ENCODE peak calls at places on chromosomes 6 and 20, in seven cellular contexts. One of them, this sample, is unnamed.

GRCh38 chr6:143394351-143394750 is 56.1 kb downstream of the ADAT2 start:
- DNase-seq in heart right ventricle: no peak
- DNase-seq in activated CD8-positive, alpha-beta T cell treated with anti-CD3 and anti-CD28 coated beads for 36 hours: no peak
- DNase-seq in MM.1S: no peak
- DNase-seq in body of pancreas: no peak
- DNase-seq in RWPE1: no peak
- DNase-seq in uterus: no peak
- DNase-seq in this sample: no peak

GRCh38 chr6:34484899-34485298 is 19.0 kb downstream of the PACSIN1 start:
- DNase-seq in heart right ventricle: no peak
- DNase-seq in activated CD8-positive, alpha-beta T cell treated with anti-CD3 and anti-CD28 coated beads for 36 hours: peak
- DNase-seq in MM.1S: peak
- DNase-seq in body of pancreas: no peak
- DNase-seq in RWPE1: peak
- DNase-seq in uterus: no peak
- DNase-seq in this sample: no peak

GRCh38 chr6:21898107-21898796 is 304.7 kb downstream of the SOX4 start:
- DNase-seq in heart right ventricle: no peak
- DNase-seq in activated CD8-positive, alpha-beta T cell treated with anti-CD3 and anti-CD28 coated beads for 36 hours: no peak
- DNase-seq in MM.1S: no peak
- DNase-seq in body of pancreas: no peak
- DNase-seq in RWPE1: peak
- DNase-seq in uterus: no peak
- DNase-seq in this sample: no peak

GRCh38 chr6:133456439-133456838 is 215.3 kb downstream of the EYA4 start:
- DNase-seq in heart right ventricle: no peak
- DNase-seq in activated CD8-positive, alpha-beta T cell treated with anti-CD3 and anti-CD28 coated beads for 36 hours: no peak
- DNase-seq in MM.1S: no peak
- DNase-seq in body of pancreas: no peak
- DNase-seq in RWPE1: no peak
- DNase-seq in uterus: no peak
- DNase-seq in this sample: no peak

GRCh38 chr6:140156131-140156530 is 781.7 kb upstream of the CITED2 start:
- DNase-seq in heart right ventricle: no peak
- DNase-seq in activated CD8-positive, alpha-beta T cell treated with anti-CD3 and anti-CD28 coated beads for 36 hours: no peak
- DNase-seq in MM.1S: no peak
- DNase-seq in body of pancreas: no peak
- DNase-seq in RWPE1: no peak
- DNase-seq in uterus: no peak
- DNase-seq in this sample: no peak

GRCh38 chr6:54094837-54095236 is 16.4 kb upstream of the MLIP start:
- DNase-seq in heart right ventricle: no peak
- DNase-seq in activated CD8-positive, alpha-beta T cell treated with anti-CD3 and anti-CD28 coated beads for 36 hours: no peak
- DNase-seq in MM.1S: no peak
- DNase-seq in body of pancreas: no peak
- DNase-seq in RWPE1: no peak
- DNase-seq in uterus: no peak
- DNase-seq in this sample: no peak

GRCh38 chr6:161370882-161371281 is 97.0 kb upstream of the AGPAT4 start:
- DNase-seq in heart right ventricle: peak
- DNase-seq in activated CD8-positive, alpha-beta T cell treated with anti-CD3 and anti-CD28 coated beads for 36 hours: peak
- DNase-seq in MM.1S: peak
- DNase-seq in body of pancreas: peak
- DNase-seq in RWPE1: peak
- DNase-seq in uterus: peak
- DNase-seq in this sample: peak

GRCh38 chr20:57317789-57318371 is 11.7 kb upstream of the SPO11 start:
- DNase-seq in heart right ventricle: no peak
- DNase-seq in activated CD8-positive, alpha-beta T cell treated with anti-CD3 and anti-CD28 coated beads for 36 hours: peak
- DNase-seq in MM.1S: no peak
- DNase-seq in body of pancreas: no peak
- DNase-seq in RWPE1: no peak
- DNase-seq in uterus: no peak
- DNase-seq in this sample: no peak

GRCh38 chr20:1894951-1895673 is at the start of gene SIRPA:
- DNase-seq in heart right ventricle: peak
- DNase-seq in activated CD8-positive, alpha-beta T cell treated with anti-CD3 and anti-CD28 coated beads for 36 hours: peak
- DNase-seq in MM.1S: peak
- DNase-seq in body of pancreas: peak
- DNase-seq in RWPE1: peak
- DNase-seq in uterus: peak
- DNase-seq in this sample: no peak

GRCh38 chr6:83185096-83185495 is 8.0 kb downstream of the PGM3 start:
- DNase-seq in heart right ventricle: no peak
- DNase-seq in activated CD8-positive, alpha-beta T cell treated with anti-CD3 and anti-CD28 coated beads for 36 hours: no peak
- DNase-seq in MM.1S: no peak
- DNase-seq in body of pancreas: no peak
- DNase-seq in RWPE1: no peak
- DNase-seq in uterus: no peak
- DNase-seq in this sample: no peak

GRCh38 chr20:10784337-10785183 is 110.8 kb upstream of the JAG1 start:
- DNase-seq in heart right ventricle: no peak
- DNase-seq in activated CD8-positive, alpha-beta T cell treated with anti-CD3 and anti-CD28 coated beads for 36 hours: no peak
- DNase-seq in MM.1S: no peak
- DNase-seq in body of pancreas: no peak
- DNase-seq in RWPE1: no peak
- DNase-seq in uterus: no peak
- DNase-seq in this sample: no peak

GRCh38 chr20:38617011-38617829 is 15.6 kb downstream of the ARHGAP40 start:
- DNase-seq in heart right ventricle: no peak
- DNase-seq in activated CD8-positive, alpha-beta T cell treated with anti-CD3 and anti-CD28 coated beads for 36 hours: no peak
- DNase-seq in MM.1S: no peak
- DNase-seq in body of pancreas: no peak
- DNase-seq in RWPE1: peak
- DNase-seq in uterus: no peak
- DNase-seq in this sample: no peak

GRCh38 chr20:51768759-51769517 is 748 bp upstream of the ATP9A start:
- DNase-seq in heart right ventricle: no peak
- DNase-seq in activated CD8-positive, alpha-beta T cell treated with anti-CD3 and anti-CD28 coated beads for 36 hours: peak
- DNase-seq in MM.1S: no peak
- DNase-seq in body of pancreas: no peak
- DNase-seq in RWPE1: no peak
- DNase-seq in uterus: no peak
- DNase-seq in this sample: no peak

GRCh38 chr20:51763965-51764602 is 4.1 kb downstream of the ATP9A start:
- DNase-seq in heart right ventricle: no peak
- DNase-seq in activated CD8-positive, alpha-beta T cell treated with anti-CD3 and anti-CD28 coated beads for 36 hours: no peak
- DNase-seq in MM.1S: no peak
- DNase-seq in body of pancreas: no peak
- DNase-seq in RWPE1: no peak
- DNase-seq in uterus: no peak
- DNase-seq in this sample: no peak

GRCh38 chr20:51767867-51768758 is at the start of gene ATP9A:
- DNase-seq in heart right ventricle: peak
- DNase-seq in activated CD8-positive, alpha-beta T cell treated with anti-CD3 and anti-CD28 coated beads for 36 hours: peak
- DNase-seq in MM.1S: no peak
- DNase-seq in body of pancreas: peak
- DNase-seq in RWPE1: peak
- DNase-seq in uterus: peak
- DNase-seq in this sample: peak

GRCh38 chr20:51769941-51770615 is 1.9 kb upstream of the ATP9A start:
- DNase-seq in heart right ventricle: no peak
- DNase-seq in activated CD8-positive, alpha-beta T cell treated with anti-CD3 and anti-CD28 coated beads for 36 hours: no peak
- DNase-seq in MM.1S: no peak
- DNase-seq in body of pancreas: no peak
- DNase-seq in RWPE1: no peak
- DNase-seq in uterus: no peak
- DNase-seq in this sample: no peak

DNA sequence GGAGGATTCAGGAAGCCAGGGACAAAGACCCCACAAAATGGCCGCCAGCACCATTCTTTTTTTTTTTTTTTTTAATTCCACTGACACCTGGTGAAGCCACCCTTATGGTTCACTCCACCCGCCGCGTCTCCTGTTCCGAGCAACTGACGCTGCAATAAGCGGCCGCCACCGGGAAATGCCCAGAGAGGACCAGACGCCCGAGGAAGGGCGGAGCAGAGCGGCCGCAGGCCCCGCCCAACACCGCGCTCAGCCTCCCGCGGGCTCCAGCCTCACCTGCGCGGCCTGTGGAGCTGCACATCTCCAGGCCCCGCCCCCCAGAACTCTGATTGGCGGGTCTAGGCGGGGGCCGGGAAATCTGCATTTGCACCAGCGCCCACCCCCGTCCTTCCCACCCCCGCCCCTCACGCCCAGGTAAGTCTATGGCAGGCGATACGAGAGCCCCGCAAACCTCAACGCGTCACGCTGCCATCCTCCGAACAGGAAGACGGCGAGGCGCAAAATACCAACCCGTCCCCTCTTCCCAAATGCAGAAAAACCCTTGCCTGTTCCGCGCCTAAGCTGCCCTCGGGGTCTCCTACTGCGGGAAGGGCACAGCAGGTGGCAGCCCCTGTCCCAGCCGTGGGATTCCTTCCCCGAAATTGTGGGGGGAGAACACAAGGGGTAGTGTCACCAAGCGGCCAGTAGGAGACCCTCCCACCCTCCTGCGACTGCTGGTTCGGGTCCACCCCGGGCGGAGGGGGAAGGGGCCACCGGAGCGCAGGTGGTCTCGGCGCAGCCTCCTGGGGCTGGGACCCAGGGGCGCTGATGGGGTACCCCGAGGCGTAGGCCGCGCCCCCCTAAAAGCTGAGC is 948 bp downstream of the ATP9A start:
- DNase-seq in heart right ventricle: peak
- DNase-seq in activated CD8-positive, alpha-beta T cell treated with anti-CD3 and anti-CD28 coated beads for 36 hours: peak
- DNase-seq in MM.1S: peak
- DNase-seq in body of pancreas: peak
- DNase-seq in RWPE1: peak
- DNase-seq in uterus: peak
- DNase-seq in this sample: peak
- TF ChIP-seq CTCF in heart right ventricle: peak
- TF ChIP-seq CTCF in activated CD8-positive, alpha-beta T cell treated with anti-CD3 and anti-CD28 coated beads for 36 hours: no peak
- TF ChIP-seq CTCF in MM.1S: peak
- TF ChIP-seq CTCF in body of pancreas: no peak
- TF ChIP-seq CTCF in RWPE1: peak
- TF ChIP-seq CTCF in uterus: peak
- TF ChIP-seq CTCF in this sample: peak

DNA sequence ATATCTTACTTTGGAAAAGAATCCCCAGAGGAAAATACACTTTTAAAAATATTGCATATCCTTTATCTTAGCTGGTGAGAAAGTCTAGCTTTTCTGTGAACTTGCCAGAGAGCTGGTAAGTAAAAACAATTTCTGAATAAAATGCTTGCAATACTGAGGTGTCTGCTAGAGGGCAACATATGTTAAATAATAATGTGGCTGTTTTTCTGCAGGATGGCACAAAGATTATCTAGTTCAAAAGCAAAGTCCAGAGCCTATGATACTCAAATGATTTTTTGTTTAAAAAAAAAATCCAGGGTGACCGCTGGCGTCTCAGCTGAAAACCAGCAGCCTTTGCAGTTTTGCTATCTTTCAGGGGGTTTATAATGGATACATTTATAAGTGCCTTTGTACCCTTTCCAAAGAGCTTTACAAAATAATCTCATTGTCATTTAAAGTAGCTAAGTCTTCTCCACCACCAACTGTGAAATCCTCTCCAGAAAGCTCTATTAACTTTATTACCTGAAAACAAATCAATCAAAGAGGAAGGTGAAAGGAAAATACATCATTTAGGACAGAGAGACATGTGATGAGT is 194.9 kb downstream of the PHACTR1 start:
- DNase-seq in heart right ventricle: no peak
- DNase-seq in activated CD8-positive, alpha-beta T cell treated with anti-CD3 and anti-CD28 coated beads for 36 hours: no peak
- DNase-seq in MM.1S: peak
- DNase-seq in body of pancreas: no peak
- DNase-seq in RWPE1: no peak
- DNase-seq in uterus: no peak
- DNase-seq in this sample: no peak
- TF ChIP-seq CTCF in heart right ventricle: peak
- TF ChIP-seq CTCF in activated CD8-positive, alpha-beta T cell treated with anti-CD3 and anti-CD28 coated beads for 36 hours: peak
- TF ChIP-seq CTCF in MM.1S: peak
- TF ChIP-seq CTCF in body of pancreas: peak
- TF ChIP-seq CTCF in RWPE1: peak
- TF ChIP-seq CTCF in uterus: peak
- TF ChIP-seq CTCF in this sample: peak

DNA sequence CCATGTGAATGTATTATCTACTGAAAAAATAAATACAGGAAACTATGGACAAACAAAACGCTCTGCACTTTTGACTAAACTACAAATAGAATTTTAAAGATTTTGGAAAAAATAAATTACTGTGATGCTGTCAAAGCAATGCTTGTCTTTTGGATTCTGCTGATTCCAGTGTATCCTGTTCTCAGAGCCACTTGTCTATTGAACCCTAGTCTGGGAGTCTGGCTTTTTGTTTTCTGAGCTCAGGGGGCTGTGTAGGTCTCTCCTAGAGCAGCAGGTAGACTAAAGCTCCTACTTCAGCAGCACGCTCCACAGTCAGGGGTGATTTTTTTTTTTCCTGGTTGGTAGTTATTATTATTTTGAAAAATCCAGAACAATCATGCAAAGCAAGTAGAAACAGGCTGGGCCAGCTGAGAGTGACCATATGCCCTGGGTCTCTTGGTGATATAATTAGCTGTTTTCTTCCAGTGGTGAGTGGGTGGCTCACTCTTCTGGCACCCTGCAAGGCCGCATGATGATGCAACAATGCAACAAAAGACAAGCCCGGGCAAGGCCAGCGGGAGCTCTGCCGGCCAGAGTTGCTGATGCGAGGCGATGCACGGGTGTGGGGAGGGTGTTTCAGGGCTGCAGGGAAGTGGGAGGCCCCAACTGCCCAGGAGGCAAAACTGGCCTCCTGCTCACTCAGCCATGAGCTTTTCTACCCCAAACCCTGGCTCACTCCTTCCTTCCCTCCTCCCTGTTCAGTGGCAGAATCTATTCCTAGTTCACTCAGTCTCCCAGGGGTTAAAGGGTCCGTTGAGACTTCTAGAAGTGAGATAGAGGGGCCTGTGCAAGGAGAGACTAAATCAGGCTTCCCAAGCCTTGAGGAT is 11.6 kb upstream of the CDKN1A start:
- DNase-seq in heart right ventricle: peak
- DNase-seq in activated CD8-positive, alpha-beta T cell treated with anti-CD3 and anti-CD28 coated beads for 36 hours: no peak
- DNase-seq in MM.1S: no peak
- DNase-seq in body of pancreas: peak
- DNase-seq in RWPE1: peak
- DNase-seq in uterus: peak
- DNase-seq in this sample: no peak
- TF ChIP-seq CTCF in heart right ventricle: no peak
- TF ChIP-seq CTCF in activated CD8-positive, alpha-beta T cell treated with anti-CD3 and anti-CD28 coated beads for 36 hours: no peak
- TF ChIP-seq CTCF in MM.1S: no peak
- TF ChIP-seq CTCF in body of pancreas: no peak
- TF ChIP-seq CTCF in RWPE1: no peak
- TF ChIP-seq CTCF in uterus: no peak
- TF ChIP-seq CTCF in this sample: no peak

DNA sequence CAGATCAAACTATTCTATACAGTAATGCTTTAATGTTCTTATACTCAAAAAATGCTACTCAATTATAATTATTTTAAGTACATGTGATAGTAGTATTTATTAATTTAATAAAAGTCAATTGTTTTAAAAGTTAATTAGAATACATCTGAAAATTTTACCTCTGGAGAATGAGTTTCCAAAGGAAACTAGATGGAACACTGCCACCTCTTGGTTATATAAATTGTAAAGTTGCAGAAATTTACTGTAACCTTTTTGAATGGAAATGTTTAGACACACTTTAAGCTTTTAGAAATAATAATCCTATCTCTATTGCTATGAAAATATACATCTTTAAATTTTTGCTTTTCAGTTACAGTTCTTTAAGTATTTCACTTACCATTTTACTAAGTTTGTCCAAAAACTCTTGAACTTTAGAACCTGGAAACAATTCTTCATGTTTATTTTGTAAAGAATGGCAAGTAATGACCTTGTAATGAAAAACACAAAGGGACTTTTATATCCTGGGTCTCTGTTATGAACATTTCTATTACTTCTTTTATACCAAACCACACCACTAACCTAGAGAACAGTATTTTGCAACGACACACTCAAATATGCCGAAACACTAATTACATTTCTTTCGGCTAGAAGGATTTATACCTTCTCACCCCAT is 10.9 kb upstream of the BMP5 start:
- DNase-seq in heart right ventricle: no peak
- DNase-seq in activated CD8-positive, alpha-beta T cell treated with anti-CD3 and anti-CD28 coated beads for 36 hours: no peak
- DNase-seq in MM.1S: peak
- DNase-seq in body of pancreas: no peak
- DNase-seq in RWPE1: no peak
- DNase-seq in uterus: no peak
- DNase-seq in this sample: no peak
- TF ChIP-seq CTCF in heart right ventricle: peak
- TF ChIP-seq CTCF in activated CD8-positive, alpha-beta T cell treated with anti-CD3 and anti-CD28 coated beads for 36 hours: no peak
- TF ChIP-seq CTCF in MM.1S: peak
- TF ChIP-seq CTCF in body of pancreas: peak
- TF ChIP-seq CTCF in RWPE1: peak
- TF ChIP-seq CTCF in uterus: no peak
- TF ChIP-seq CTCF in this sample: peak

This sample was measured in progenitor cell of endocrine pancreas.